ENCODE peak calls at places on chromosomes 12 and 14, in eight cellular contexts. T, O, A, Q, W, L, J and D are unnamed samples.

GRCh38 chr12:40662366-40662765 is 29.9 kb upstream of the CNTN1 start:
- DNase-seq in Q (no peak), W (no peak), O (no peak), J (no peak), T (no peak), L (no peak), A (no peak), D (no peak)

GRCh38 chr12:66371982-66372381 is 69.7 kb downstream of the HELB start:
- DNase-seq in Q (no peak), L (no peak), O (no peak), T (no peak), W (no peak), A (no peak), J (no peak), D (no peak)

GRCh38 chr12:70744133-70744532 is 106.9 kb upstream of the PTPRB start:
- DNase-seq in Q (no peak), L (no peak), W (no peak), O (no peak), T (no peak), A (no peak), J (no peak), D (no peak)

GRCh38 chr14:60332869-60333268 is 83.8 kb downstream of the PPM1A start:
- DNase-seq in L (no peak), J (no peak), W (no peak), A (no peak), Q (no peak), T (no peak), O (no peak), D (no peak)

GRCh38 chr14:102902523-102903247 is 19.8 kb upstream of the AMN start:
- DNase-seq in W (no peak), L (no peak), O (no peak), T (no peak), A (no peak), J (no peak), Q (no peak), D (no peak)

GRCh38 chr12:66329941-66330340 is 27.6 kb downstream of the HELB start:
- DNase-seq in A (no peak), W (no peak), Q (no peak), J (no peak), T (no peak), L (no peak), O (no peak), D (no peak)

GRCh38 chr12:121992059-121992879 is 29.4 kb upstream of the BCL7A start:
- DNase-seq in O (no peak), W (no peak), T (no peak), A (no peak), L (no peak), Q (no peak), J (peak), D (no peak)

GRCh38 chr12:1917172-1918070 is 1.0 kb downstream of the CACNA2D4 start:
- DNase-seq in W (no peak), L (peak), Q (peak), O (peak), T (no peak), J (no peak), A (no peak), D (no peak)

GRCh38 chr12:7099290-7099996 is 7.2 kb upstream of the C1R start:
- DNase-seq in O (no peak), A (no peak), W (no peak), Q (peak), T (peak), L (no peak), J (no peak), D (no peak)

GRCh38 chr14:61537567-61538463 is 157.5 kb upstream of the HIF1A start:
- DNase-seq in A (no peak), Q (no peak), L (peak), O (peak), T (no peak), J (peak), W (peak), D (peak)
- TF ChIP-seq POLR2AphosphoS5 in A (peak), Q (no peak), L (no peak), O (no peak), T (peak), J (peak), W (no peak), D (no peak)

DNA sequence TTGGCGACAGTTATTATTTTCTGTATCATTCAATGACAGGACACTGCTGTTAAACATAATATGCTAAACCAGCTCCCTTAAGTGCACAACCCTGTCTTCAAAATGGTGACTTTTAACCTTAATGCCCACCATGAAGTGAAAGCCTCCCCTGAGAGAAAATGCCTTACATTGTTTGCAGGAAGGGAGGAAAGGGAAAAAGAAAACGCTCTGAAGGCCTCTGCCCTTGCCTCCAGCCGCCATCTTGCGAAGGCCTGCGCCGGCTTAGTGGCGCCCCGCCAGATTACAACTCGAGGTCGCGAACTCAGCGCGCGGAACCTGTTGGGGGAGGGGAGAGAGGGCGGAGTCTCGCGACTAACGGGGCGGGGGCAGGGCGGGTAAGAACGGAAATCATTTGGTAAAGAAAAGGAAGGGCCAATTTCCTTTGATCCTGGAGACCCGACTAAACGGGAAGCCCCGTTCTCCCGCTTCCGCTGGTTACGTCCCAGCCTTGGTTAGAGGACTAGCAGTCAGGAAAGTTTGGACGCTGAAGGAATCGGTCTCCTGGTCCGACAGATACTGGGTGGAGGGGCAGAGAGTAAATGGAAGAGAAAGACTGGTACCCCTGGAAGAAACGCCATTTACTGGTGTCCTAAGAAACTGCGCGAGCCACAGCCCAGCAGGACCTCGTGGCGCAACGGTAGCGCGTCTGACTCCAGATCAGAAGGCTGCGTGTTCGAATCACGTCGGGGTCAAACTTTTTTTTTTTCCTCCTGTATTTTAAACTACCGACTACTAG is 11.6 kb upstream of the TMPO start:
- DNase-seq in Q (peak), T (peak), W (peak), L (peak), O (peak), A (peak), J (peak), D (peak)
- TF ChIP-seq POLR2A in Q (no peak), T (no peak), W (no peak), L (peak), O (no peak), A (peak), J (peak), D (peak)

DNA sequence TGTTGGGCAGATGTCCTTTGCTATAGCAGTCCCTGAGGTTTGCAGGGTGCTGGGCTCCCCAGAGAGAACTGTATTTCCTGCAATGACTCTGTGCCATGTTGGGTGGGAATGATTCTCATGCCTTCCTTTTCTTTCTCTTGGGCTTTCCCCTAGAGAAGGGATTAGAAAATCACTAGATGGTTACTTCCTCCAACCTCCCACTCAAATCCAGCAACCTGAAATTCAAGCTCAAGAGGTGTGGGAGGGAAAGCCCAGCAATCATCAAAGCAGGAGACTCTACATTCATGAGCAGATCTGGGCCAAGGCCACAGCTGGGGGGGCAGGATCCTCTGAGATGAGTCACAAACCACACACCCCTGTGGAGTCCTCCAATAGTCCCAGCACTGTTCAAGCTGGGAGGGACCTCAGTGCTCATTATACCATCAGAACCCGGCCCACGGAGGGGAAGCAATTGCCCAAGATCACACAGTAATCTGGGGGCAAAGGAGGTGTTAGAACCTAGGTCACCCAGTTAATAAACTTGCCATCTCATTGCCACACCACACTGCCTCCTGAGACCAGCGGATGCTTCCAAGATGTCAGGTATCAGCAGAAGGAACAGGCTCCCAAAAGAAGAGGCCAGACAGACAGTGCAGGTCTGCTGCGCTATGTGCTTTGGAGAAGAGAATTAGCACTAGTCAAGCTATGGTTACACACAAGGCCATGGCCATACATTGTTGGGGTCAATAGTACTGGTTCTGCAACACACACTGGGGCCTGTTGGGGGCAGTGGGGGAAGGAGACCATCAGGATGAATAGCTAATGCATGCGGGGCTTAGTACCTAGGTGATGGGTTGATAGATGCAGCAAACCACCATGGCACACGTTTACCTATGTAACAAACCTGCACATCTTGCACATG is 65.7 kb downstream of the TTC9 start:
- DNase-seq in A (no peak), L (no peak), O (no peak), J (peak), W (no peak), T (no peak), Q (no peak), D (no peak)
- TF ChIP-seq EP300 in A (no peak), L (no peak), O (no peak), J (peak), W (no peak), T (no peak), Q (no peak), D (no peak)

GRCh38 chr12:58034712-58035111 is 93.3 kb downstream of the ATP23 start:
- DNase-seq in O (no peak), T (no peak), A (no peak), Q (no peak), J (no peak), L (no peak), W (no peak), D (no peak)
- TF ChIP-seq POLR2AphosphoS5 in O (no peak), T (no peak), A (no peak), Q (no peak), J (no peak), L (no peak), W (no peak), D (no peak)

GRCh38 chr14:23641915-23642588 is 5.9 kb downstream of the DHRS2 start:
- DNase-seq in O (no peak), J (peak), L (no peak), A (no peak), T (no peak), Q (no peak), W (no peak), D (peak)
- TF ChIP-seq POLR2A in O (no peak), J (peak), L (no peak), A (no peak), T (no peak), Q (no peak), W (no peak), D (no peak)

GRCh38 chr14:96824283-96824682 is 27.1 kb downstream of the VRK1 start:
- DNase-seq in W (no peak), O (no peak), L (no peak), Q (no peak), T (no peak), J (no peak), A (no peak), D (no peak)
- TF ChIP-seq EP300 in W (no peak), O (no peak), L (no peak), Q (no peak), T (no peak), J (no peak), A (no peak), D (no peak)

DNA sequence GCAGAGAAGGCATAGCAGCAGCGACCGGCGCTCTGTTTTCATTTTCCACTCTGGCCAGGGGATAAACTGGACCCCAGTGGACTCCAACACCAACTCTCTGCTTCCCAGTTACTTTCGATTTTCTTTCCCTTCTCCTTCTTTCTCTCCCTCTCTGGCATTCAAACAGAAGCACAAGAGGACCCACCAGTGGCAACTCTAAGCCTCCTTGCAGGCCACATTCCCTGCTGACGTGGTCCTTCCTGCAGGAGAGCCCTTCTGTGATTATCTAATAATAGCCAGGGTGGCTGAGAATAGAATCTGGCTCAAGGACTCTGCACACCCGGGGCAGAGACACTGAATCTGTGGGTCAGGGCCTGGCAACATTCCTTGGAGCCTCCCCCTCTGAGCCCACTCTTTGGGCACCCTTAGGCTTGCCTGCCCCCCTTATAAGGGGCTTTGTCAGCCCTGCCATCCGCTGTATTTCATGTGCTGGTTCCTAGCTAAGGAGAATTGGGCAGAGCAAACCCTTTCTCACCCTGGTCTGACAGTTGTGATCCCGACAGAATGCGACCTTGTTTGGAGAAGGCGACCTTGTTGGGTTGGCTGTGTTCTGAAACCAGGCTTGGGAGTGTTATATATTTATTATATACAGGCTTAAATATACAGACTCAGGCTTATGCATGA is 8.2 kb upstream of the HOXC6 start:
- DNase-seq in L (no peak), A (no peak), T (no peak), W (no peak), O (no peak), J (no peak), Q (no peak), D (no peak)
- TF ChIP-seq POLR2AphosphoS5 in L (no peak), A (no peak), T (no peak), W (no peak), O (no peak), J (no peak), Q (no peak), D (no peak)

DNA sequence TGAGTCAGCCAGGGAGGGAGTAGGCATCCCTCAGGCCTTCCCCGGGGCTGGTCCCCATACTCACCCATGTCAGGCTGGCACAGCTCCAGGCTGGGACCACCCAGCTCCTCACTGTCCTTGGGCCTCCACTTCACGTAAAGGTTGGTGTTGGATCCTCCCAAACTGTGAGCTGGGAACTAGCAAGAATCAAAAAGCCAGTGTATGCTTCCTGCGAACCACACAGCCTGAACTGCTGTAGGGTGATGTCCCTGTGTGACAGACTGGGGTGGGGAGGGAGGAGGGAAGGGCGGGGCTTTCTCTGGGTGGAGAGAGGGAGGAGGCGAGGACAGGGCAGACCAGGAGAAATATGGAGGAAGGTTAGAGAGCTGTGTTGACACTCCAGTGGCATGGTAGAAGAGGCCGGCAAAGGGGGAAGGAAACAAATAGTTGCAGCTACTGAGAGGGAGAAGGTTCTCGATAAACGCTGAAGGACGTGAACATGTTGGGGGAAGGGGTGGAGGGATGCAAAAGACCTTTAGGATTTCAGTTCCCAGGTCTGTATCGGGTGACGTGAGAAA is 6.1 kb upstream of the BAZ2A start:
- DNase-seq in L (peak), Q (peak), J (peak), O (peak), W (no peak), A (no peak), T (peak), D (peak)
- TF ChIP-seq POLR2A in L (peak), Q (peak), J (no peak), O (no peak), W (no peak), A (peak), T (no peak), D (peak)

GRCh38 chr12:94386422-94386821 is 73.2 kb downstream of the CEP83 start:
- DNase-seq in W (no peak), L (no peak), T (no peak), O (no peak), J (peak), A (no peak), Q (no peak), D (no peak)
- TF ChIP-seq EP300 in W (no peak), L (no peak), T (no peak), O (no peak), J (no peak), A (no peak), Q (no peak), D (no peak)

DNA sequence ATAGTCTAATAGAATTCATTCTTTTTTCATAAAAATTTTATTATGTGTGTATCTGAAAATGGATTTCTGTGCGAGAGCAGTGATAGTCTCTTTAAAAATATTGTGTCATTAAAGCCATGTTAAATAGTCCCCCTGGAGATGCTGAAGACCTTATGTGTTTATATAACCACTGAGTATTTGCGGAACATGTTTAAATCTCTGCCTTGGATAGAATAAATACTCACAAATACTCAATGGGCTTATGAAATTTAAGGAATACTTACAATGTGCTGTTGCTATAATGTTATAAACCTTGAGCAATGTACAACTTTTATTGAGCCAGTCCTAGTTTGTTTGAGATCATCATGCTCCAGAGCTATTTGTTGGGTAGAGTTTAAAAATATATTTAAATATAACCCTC is 226.0 kb downstream of the SNAPC1 start:
- DNase-seq in J (no peak), Q (no peak), A (no peak), T (no peak), L (no peak), W (no peak), O (no peak), D (no peak)
- TF ChIP-seq POLR2AphosphoS5 in J (no peak), Q (no peak), A (no peak), T (no peak), L (no peak), W (no peak), O (no peak), D (no peak)